ENCODE peak calls at places on chromosomes 3 and 15, in seven cellular contexts. One of them, this sample, is unnamed. For H3K27me3, the result is how much of the 10 kb centered on the place peaks cover.

GRCh38 chr15:37262922-37263608 is 162.7 kb upstream of the MEIS2 start:
- DNase-seq in endothelial cell of umbilical vein: no peak
- DNase-seq in CD4-positive, alpha-beta T cell: no peak
- DNase-seq in MM.1S: no peak
- DNase-seq in WERI-Rb-1: no peak
- DNase-seq in upper lobe of right lung: no peak
- DNase-seq in body of pancreas: no peak
- DNase-seq in this sample: no peak

GRCh38 chr3:45670995-45671394 is 18.2 kb upstream of the SACM1L start:
- DNase-seq in upper lobe of right lung: no peak
- DNase-seq in CD4-positive, alpha-beta T cell: no peak
- DNase-seq in MM.1S: no peak
- DNase-seq in body of pancreas: no peak
- DNase-seq in WERI-Rb-1: no peak
- DNase-seq in endothelial cell of umbilical vein: no peak
- DNase-seq in this sample: no peak

GRCh38 chr3:186589856-186590579 is 19.5 kb downstream of the DNAJB11 start:
- DNase-seq in body of pancreas: peak
- DNase-seq in CD4-positive, alpha-beta T cell: no peak
- DNase-seq in WERI-Rb-1: no peak
- DNase-seq in upper lobe of right lung: peak
- DNase-seq in endothelial cell of umbilical vein: no peak
- DNase-seq in MM.1S: no peak
- DNase-seq in this sample: no peak

GRCh38 chr15:27686376-27686775 is 412.7 kb downstream of the OCA2 start:
- DNase-seq in body of pancreas: no peak
- DNase-seq in WERI-Rb-1: no peak
- DNase-seq in MM.1S: no peak
- DNase-seq in endothelial cell of umbilical vein: no peak
- DNase-seq in upper lobe of right lung: no peak
- DNase-seq in CD4-positive, alpha-beta T cell: no peak
- DNase-seq in this sample: no peak

GRCh38 chr15:32928876-32929275 is 211.1 kb downstream of the GREM1 start:
- DNase-seq in endothelial cell of umbilical vein: no peak
- DNase-seq in CD4-positive, alpha-beta T cell: no peak
- DNase-seq in WERI-Rb-1: no peak
- DNase-seq in MM.1S: no peak
- DNase-seq in body of pancreas: no peak
- DNase-seq in upper lobe of right lung: no peak
- DNase-seq in this sample: no peak

GRCh38 chr3:197443506-197443905 is 112.3 kb downstream of the BDH1 start:
- DNase-seq in upper lobe of right lung: peak
- DNase-seq in WERI-Rb-1: no peak
- DNase-seq in CD4-positive, alpha-beta T cell: no peak
- DNase-seq in endothelial cell of umbilical vein: no peak
- DNase-seq in body of pancreas: no peak
- DNase-seq in MM.1S: no peak
- DNase-seq in this sample: no peak

GRCh38 chr15:48748535-48748934 is 62.3 kb downstream of the CEP152 start:
- DNase-seq in upper lobe of right lung: no peak
- DNase-seq in endothelial cell of umbilical vein: no peak
- DNase-seq in body of pancreas: no peak
- DNase-seq in WERI-Rb-1: no peak
- DNase-seq in MM.1S: no peak
- DNase-seq in CD4-positive, alpha-beta T cell: no peak
- DNase-seq in this sample: no peak

GRCh38 chr15:88891540-88892254 is 3.6 kb downstream of the HAPLN3 start:
- DNase-seq in body of pancreas: no peak
- DNase-seq in upper lobe of right lung: no peak
- DNase-seq in MM.1S: no peak
- DNase-seq in WERI-Rb-1: no peak
- DNase-seq in CD4-positive, alpha-beta T cell: no peak
- DNase-seq in endothelial cell of umbilical vein: no peak
- DNase-seq in this sample: no peak

GRCh38 chr15:57327985-57328471 is 48.3 kb upstream of the CGNL1 start:
- DNase-seq in endothelial cell of umbilical vein: no peak
- DNase-seq in MM.1S: no peak
- DNase-seq in CD4-positive, alpha-beta T cell: no peak
- DNase-seq in upper lobe of right lung: no peak
- DNase-seq in body of pancreas: peak
- DNase-seq in WERI-Rb-1: no peak
- DNase-seq in this sample: peak

GRCh38 chr3:5466752-5467151 is 279.2 kb downstream of the EDEM1 start:
- DNase-seq in WERI-Rb-1: no peak
- DNase-seq in body of pancreas: no peak
- DNase-seq in upper lobe of right lung: no peak
- DNase-seq in CD4-positive, alpha-beta T cell: no peak
- DNase-seq in endothelial cell of umbilical vein: no peak
- DNase-seq in MM.1S: no peak
- DNase-seq in this sample: no peak

DNA sequence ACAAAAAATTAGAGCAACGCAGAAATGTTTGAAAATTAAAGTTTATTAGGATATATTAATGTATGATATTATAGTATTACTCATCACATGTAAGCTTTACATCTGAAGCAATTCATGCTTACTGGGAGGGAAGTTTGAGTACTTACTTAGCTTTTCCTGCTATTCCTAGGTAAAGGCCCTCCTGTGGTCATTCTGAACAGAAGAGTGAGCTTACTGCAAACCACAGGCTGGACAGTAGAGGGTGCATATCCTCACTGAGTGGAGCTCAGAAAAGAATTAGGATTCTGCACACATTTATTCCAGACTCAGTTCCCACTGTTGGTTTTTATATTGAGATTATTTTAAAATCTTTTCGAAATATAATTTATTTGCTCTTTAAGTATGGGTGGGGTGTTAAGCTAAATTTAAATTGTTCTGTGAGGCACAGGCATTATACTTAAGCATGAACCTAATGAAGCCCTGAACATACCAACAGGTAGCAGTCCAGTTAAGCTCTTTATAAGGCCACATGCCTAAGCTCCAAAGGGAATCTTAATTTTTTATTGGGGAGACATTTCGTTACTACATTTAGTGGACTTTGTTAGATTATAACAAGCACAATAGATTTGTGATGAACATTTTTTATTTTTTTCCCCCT is 10.2 kb downstream of the MRPS22 start:
- DNase-seq in body of pancreas: peak
- DNase-seq in CD4-positive, alpha-beta T cell: no peak
- DNase-seq in MM.1S: peak
- DNase-seq in WERI-Rb-1: peak
- DNase-seq in endothelial cell of umbilical vein: peak
- DNase-seq in upper lobe of right lung: no peak
- DNase-seq in this sample: no peak
- TF ChIP-seq CTCF in body of pancreas: peak
- TF ChIP-seq CTCF in CD4-positive, alpha-beta T cell: no peak
- TF ChIP-seq CTCF in MM.1S: peak
- TF ChIP-seq CTCF in WERI-Rb-1: peak
- TF ChIP-seq CTCF in endothelial cell of umbilical vein: peak
- TF ChIP-seq CTCF in upper lobe of right lung: peak
- TF ChIP-seq CTCF in this sample: peak

GRCh38 chr3:10804183-10804648 is 11.8 kb upstream of the SLC6A11 start:
- DNase-seq in upper lobe of right lung: no peak
- DNase-seq in WERI-Rb-1: no peak
- DNase-seq in endothelial cell of umbilical vein: no peak
- DNase-seq in body of pancreas: peak
- DNase-seq in MM.1S: no peak
- DNase-seq in CD4-positive, alpha-beta T cell: no peak
- DNase-seq in this sample: no peak

GRCh38 chr3:10798600-10799367 is 17.2 kb upstream of the SLC6A11 start:
- DNase-seq in WERI-Rb-1: no peak
- DNase-seq in CD4-positive, alpha-beta T cell: no peak
- DNase-seq in upper lobe of right lung: no peak
- DNase-seq in endothelial cell of umbilical vein: no peak
- DNase-seq in body of pancreas: no peak
- DNase-seq in MM.1S: no peak
- DNase-seq in this sample: no peak
- H3K27me3 ChIP-seq in WERI-Rb-1: under half
- H3K27me3 ChIP-seq in CD4-positive, alpha-beta T cell: under half
- H3K27me3 ChIP-seq in upper lobe of right lung: under half
- H3K27me3 ChIP-seq in endothelial cell of umbilical vein: under half
- H3K27me3 ChIP-seq in body of pancreas: under half
- H3K27me3 ChIP-seq in MM.1S: under half
- H3K27me3 ChIP-seq in this sample: under half

GRCh38 chr3:69772152-69772867 is 33.0 kb downstream of the MITF start:
- DNase-seq in endothelial cell of umbilical vein: no peak
- DNase-seq in MM.1S: no peak
- DNase-seq in CD4-positive, alpha-beta T cell: no peak
- DNase-seq in upper lobe of right lung: no peak
- DNase-seq in body of pancreas: no peak
- DNase-seq in WERI-Rb-1: no peak
- DNase-seq in this sample: no peak
- H3K27ac ChIP-seq in endothelial cell of umbilical vein: no peak
- H3K27ac ChIP-seq in MM.1S: no peak
- H3K27ac ChIP-seq in CD4-positive, alpha-beta T cell: no peak
- H3K27ac ChIP-seq in upper lobe of right lung: no peak
- H3K27ac ChIP-seq in body of pancreas: no peak
- H3K27ac ChIP-seq in WERI-Rb-1: no peak
- H3K27ac ChIP-seq in this sample: no peak

GRCh38 chr3:194274424-194275085 is 76.6 kb downstream of the CPN2 start:
- DNase-seq in MM.1S: no peak
- DNase-seq in upper lobe of right lung: peak
- DNase-seq in CD4-positive, alpha-beta T cell: no peak
- DNase-seq in WERI-Rb-1: no peak
- DNase-seq in body of pancreas: no peak
- DNase-seq in endothelial cell of umbilical vein: peak
- DNase-seq in this sample: no peak

GRCh38 chr3:194276768-194277546 is 74.2 kb downstream of the CPN2 start:
- DNase-seq in upper lobe of right lung: peak
- DNase-seq in endothelial cell of umbilical vein: peak
- DNase-seq in CD4-positive, alpha-beta T cell: no peak
- DNase-seq in MM.1S: no peak
- DNase-seq in WERI-Rb-1: no peak
- DNase-seq in body of pancreas: peak
- DNase-seq in this sample: peak

GRCh38 chr3:194275231-194275671 is 75.9 kb downstream of the CPN2 start:
- DNase-seq in upper lobe of right lung: peak
- DNase-seq in MM.1S: no peak
- DNase-seq in WERI-Rb-1: no peak
- DNase-seq in CD4-positive, alpha-beta T cell: no peak
- DNase-seq in endothelial cell of umbilical vein: peak
- DNase-seq in body of pancreas: no peak
- DNase-seq in this sample: no peak

GRCh38 chr3:194277547-194278091 is 73.5 kb downstream of the CPN2 start:
- DNase-seq in CD4-positive, alpha-beta T cell: no peak
- DNase-seq in upper lobe of right lung: peak
- DNase-seq in endothelial cell of umbilical vein: peak
- DNase-seq in WERI-Rb-1: no peak
- DNase-seq in body of pancreas: peak
- DNase-seq in MM.1S: no peak
- DNase-seq in this sample: peak

DNA sequence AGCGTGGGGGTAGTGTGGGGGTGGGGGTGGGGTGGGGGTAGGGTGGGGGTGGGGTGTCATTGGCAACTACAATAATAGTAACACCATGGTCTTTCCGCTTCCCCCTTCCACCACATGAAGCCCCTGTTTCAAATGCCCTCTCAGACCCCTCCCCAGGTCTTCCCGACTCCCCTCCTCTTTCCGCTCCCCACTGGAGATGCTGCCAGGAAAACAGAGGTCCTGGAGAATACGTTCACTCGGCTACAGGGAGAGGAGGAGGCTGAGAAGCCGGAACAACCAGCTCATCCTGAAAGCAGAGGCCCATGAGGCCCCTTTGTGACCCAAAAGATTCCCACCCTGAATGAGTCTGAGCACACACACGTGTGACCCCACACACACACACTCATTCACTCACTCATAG is 75.4 kb downstream of the CPN2 start:
- DNase-seq in CD4-positive, alpha-beta T cell: no peak
- DNase-seq in endothelial cell of umbilical vein: no peak
- DNase-seq in upper lobe of right lung: peak
- DNase-seq in WERI-Rb-1: no peak
- DNase-seq in body of pancreas: no peak
- DNase-seq in MM.1S: no peak
- DNase-seq in this sample: peak
- TF ChIP-seq CTCF in CD4-positive, alpha-beta T cell: no peak
- TF ChIP-seq CTCF in endothelial cell of umbilical vein: no peak
- TF ChIP-seq CTCF in upper lobe of right lung: no peak
- TF ChIP-seq CTCF in WERI-Rb-1: no peak
- TF ChIP-seq CTCF in body of pancreas: no peak
- TF ChIP-seq CTCF in MM.1S: no peak
- TF ChIP-seq CTCF in this sample: no peak

DNA sequence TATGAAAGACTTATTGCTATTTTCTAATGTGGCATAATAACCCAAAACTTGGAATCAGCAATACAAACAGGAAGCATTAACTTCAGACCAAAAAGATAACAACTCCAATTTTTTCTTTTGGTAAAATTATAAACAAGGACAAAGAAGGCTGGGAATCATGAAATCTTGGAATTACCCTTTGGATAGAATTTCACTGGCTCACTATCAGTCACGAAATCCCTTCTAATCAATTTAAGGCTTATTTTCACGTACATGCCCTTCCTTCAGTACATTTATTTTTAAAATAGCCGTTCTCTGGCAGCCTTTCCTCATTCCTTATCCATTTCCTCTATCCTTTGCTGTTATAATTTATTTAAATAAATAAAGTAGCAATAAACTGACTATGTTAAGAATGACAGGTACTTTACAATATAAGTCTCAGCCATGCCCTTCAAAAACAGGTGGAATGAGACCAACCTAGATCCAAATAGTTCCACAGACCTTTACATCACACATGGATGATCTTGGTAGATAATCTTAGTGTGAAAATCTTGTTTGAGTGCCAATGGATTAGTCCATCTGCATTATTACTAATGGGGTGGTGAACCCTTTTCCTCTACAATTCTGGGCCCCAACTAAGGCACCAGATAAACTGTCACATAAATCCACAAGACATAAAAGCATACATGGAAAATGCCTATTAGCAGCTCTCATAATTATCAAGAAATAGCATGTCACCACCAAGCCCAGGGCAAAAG is 38.9 kb downstream of the ABI3BP start:
- DNase-seq in CD4-positive, alpha-beta T cell: no peak
- DNase-seq in endothelial cell of umbilical vein: peak
- DNase-seq in WERI-Rb-1: no peak
- DNase-seq in upper lobe of right lung: no peak
- DNase-seq in MM.1S: no peak
- DNase-seq in body of pancreas: no peak
- DNase-seq in this sample: no peak
- H3K27me3 ChIP-seq in CD4-positive, alpha-beta T cell: under half
- H3K27me3 ChIP-seq in endothelial cell of umbilical vein: under half
- H3K27me3 ChIP-seq in WERI-Rb-1: under half
- H3K27me3 ChIP-seq in upper lobe of right lung: under half
- H3K27me3 ChIP-seq in MM.1S: under half
- H3K27me3 ChIP-seq in body of pancreas: under half
- H3K27me3 ChIP-seq in this sample: under half

DNA sequence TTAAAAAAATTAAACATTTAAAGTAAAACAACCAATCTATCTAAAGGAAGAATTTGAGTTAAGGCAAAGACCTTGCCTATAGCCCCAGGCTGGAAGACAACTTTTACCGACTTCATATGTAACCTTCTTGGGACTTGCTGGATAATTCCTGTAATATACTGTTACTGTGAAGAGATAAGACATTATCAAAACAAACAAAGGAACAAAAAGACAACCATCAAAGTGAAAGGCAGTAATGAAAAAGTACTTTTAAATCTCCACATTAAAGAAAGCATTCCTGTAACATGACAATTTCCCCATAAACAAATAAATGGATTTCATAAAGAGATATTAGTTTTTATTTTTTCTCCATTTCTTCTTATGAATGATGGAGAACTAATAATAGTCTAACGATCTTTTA is 2.4 kb downstream of the CMTM6 start:
- DNase-seq in CD4-positive, alpha-beta T cell: no peak
- DNase-seq in upper lobe of right lung: no peak
- DNase-seq in WERI-Rb-1: no peak
- DNase-seq in MM.1S: no peak
- DNase-seq in body of pancreas: no peak
- DNase-seq in endothelial cell of umbilical vein: peak
- DNase-seq in this sample: no peak
- H3K27ac ChIP-seq in CD4-positive, alpha-beta T cell: no peak
- H3K27ac ChIP-seq in upper lobe of right lung: no peak
- H3K27ac ChIP-seq in WERI-Rb-1: no peak
- H3K27ac ChIP-seq in MM.1S: no peak
- H3K27ac ChIP-seq in body of pancreas: no peak
- H3K27ac ChIP-seq in endothelial cell of umbilical vein: no peak
- H3K27ac ChIP-seq in this sample: no peak

GRCh38 chr3:39153977-39154299 is 547 bp upstream of the CSRNP1 start:
- DNase-seq in WERI-Rb-1: no peak
- DNase-seq in body of pancreas: no peak
- DNase-seq in CD4-positive, alpha-beta T cell: no peak
- DNase-seq in MM.1S: no peak
- DNase-seq in upper lobe of right lung: no peak
- DNase-seq in endothelial cell of umbilical vein: no peak
- DNase-seq in this sample: no peak
- TF ChIP-seq CTCF in WERI-Rb-1: no peak
- TF ChIP-seq CTCF in body of pancreas: no peak
- TF ChIP-seq CTCF in CD4-positive, alpha-beta T cell: no peak
- TF ChIP-seq CTCF in MM.1S: no peak
- TF ChIP-seq CTCF in upper lobe of right lung: peak
- TF ChIP-seq CTCF in endothelial cell of umbilical vein: no peak
- TF ChIP-seq CTCF in this sample: no peak